ENCODE peak calls at places on chromosomes 16 and 17, in seven cellular contexts. N is right atrium auricular region, P is AG08395, J is GM13977, D is Caki2, A is fibroblast of mammary gland, O is activated T-cell treated with anti-CD3 and anti-CD28 coated beads for 1 hour. M is an unnamed sample.

GRCh38 chr17:45782889-45783592 is 1.1 kb upstream of the CRHR1 start:
- DNase-seq in J (peak; percentile 58), A (no peak), D (no peak), P (no peak), O (no peak), N (no peak), M (no peak)

GRCh38 chr17:69870091-69870530 is 204.9 kb upstream of the KCNJ16 start:
- DNase-seq in N (no peak), A (peak; percentile 82), P (peak; percentile 68), J (peak; percentile 6), D (peak; percentile 93), O (no peak), M (no peak)

GRCh38 chr17:81453712-81454111 is 58.5 kb downstream of the BAHCC1 start:
- DNase-seq in P (no peak), A (no peak), D (no peak), O (no peak), N (no peak), J (no peak), M (no peak)

GRCh38 chr16:66899310-66899944 is 19.1 kb downstream of the PDP2 start:
- DNase-seq in J (no peak), A (peak; percentile 50), N (no peak), D (peak; percentile 72), P (no peak), O (no peak), M (no peak)

GRCh38 chr16:53069772-53070171 is 15.0 kb downstream of the CHD9 start:
- DNase-seq in P (no peak), N (no peak), A (no peak), J (no peak), D (no peak), O (no peak), M (no peak)

GRCh38 chr17:71995570-71995969 is 125.2 kb upstream of the SOX9 start:
- DNase-seq in N (no peak), D (no peak), J (no peak), A (peak; percentile 34), O (no peak), P (peak; percentile 6), M (no peak)

GRCh38 chr16:67664258-67664657 is 2.3 kb downstream of the ENKD1 start:
- DNase-seq in J (no peak), N (no peak), A (no peak), O (no peak), P (no peak), D (no peak), M (no peak)

GRCh38 chr16:48381201-48381600 is 4.0 kb downstream of the SIAH1 start:
- DNase-seq in P (no peak), A (peak; percentile 42), D (no peak), N (no peak), J (no peak), O (no peak), M (no peak)

GRCh38 chr17:48162946-48163506 is 55.5 kb downstream of the SNX11 start:
- DNase-seq in O (no peak), J (peak; percentile 69), N (no peak), D (no peak), P (no peak), A (no peak), M (no peak)

GRCh38 chr16:75039941-75040340 is 41.1 kb downstream of the ZNRF1 start:
- DNase-seq in O (no peak), J (no peak), P (no peak), A (no peak), N (no peak), D (no peak), M (no peak)

GRCh38 chr16:85561248-85562101 is 51.6 kb upstream of the GSE1 start:
- DNase-seq in P (no peak), A (no peak), J (no peak), N (no peak), O (no peak), D (no peak), M (no peak)

GRCh38 chr17:48791128-48792032 is 25.6 kb downstream of the TTLL6 start:
- DNase-seq in D (peak; percentile 77), A (peak; percentile 80), J (peak; percentile 65), P (peak; percentile 87), N (peak; percentile 79), O (no peak), M (peak; percentile 2)

GRCh38 chr16:61887903-61888302 is 148.3 kb downstream of the CDH8 start:
- DNase-seq in D (no peak), O (no peak), N (no peak), A (peak; percentile 2), P (peak; percentile 73), J (no peak), M (no peak)

GRCh38 chr17:82213251-82214011 is 789 bp upstream of the CCDC57 start:
- DNase-seq in A (peak; percentile 92), J (peak; percentile 77), N (no peak), D (peak; percentile 63), O (no peak), P (peak; percentile 87), M (peak; percentile 49)

GRCh38 chr17:38660097-38661026 is 14.4 kb downstream of the EPOP start:
- DNase-seq in P (no peak), N (no peak), O (no peak), J (no peak), A (no peak), D (peak; percentile 28), M (no peak)

GRCh38 chr16:71499775-71500364 is 10.7 kb upstream of the ZNF19 start:
- DNase-seq in D (peak; percentile 29), J (peak; percentile 65), O (peak; percentile 9), A (peak; percentile 67), N (no peak), P (peak; percentile 76), M (peak; percentile 6)

GRCh38 chr16:278863-279366 is 1.5 kb upstream of the ARHGDIG start:
- DNase-seq in D (peak; percentile 30), O (no peak), P (no peak), A (peak; percentile 22), J (peak; percentile 77), N (no peak), M (no peak)

GRCh38 chr16:2791174-2791573 is 3.8 kb upstream of the PRSS33 start:
- DNase-seq in P (no peak), N (no peak), O (no peak), J (no peak), A (no peak), D (no peak), M (no peak)

GRCh38 chr16:79132745-79133144 is 467.8 kb downstream of the MAF start:
- DNase-seq in D (no peak), O (no peak), A (no peak), P (no peak), J (no peak), N (no peak), M (no peak)

GRCh38 chr16:89138843-89139520 is 32.6 kb upstream of the CDH15 start:
- DNase-seq in P (no peak), J (no peak), O (no peak), N (no peak), A (no peak), D (no peak), M (no peak)

GRCh38 chr16:27168790-27169189 is 34.5 kb upstream of the KDM8 start:
- DNase-seq in J (no peak), P (no peak), A (no peak), O (no peak), N (no peak), D (no peak), M (no peak)

GRCh38 chr16:81283044-81283443 is 31.7 kb upstream of the GAN start:
- DNase-seq in J (no peak), O (no peak), N (no peak), P (no peak), A (no peak), D (no peak), M (no peak)

GRCh38 chr16:50123417-50123816 is 29.7 kb upstream of the TENT4B start:
- DNase-seq in O (no peak), P (no peak), N (no peak), D (no peak), A (no peak), J (no peak), M (no peak)

GRCh38 chr17:66967867-66968543 is 3.5 kb downstream of the CACNG4 start:
- DNase-seq in O (no peak), J (no peak), D (no peak), N (no peak), P (no peak), A (no peak), M (no peak)

GRCh38 chr17:40260528-40260927 is 27.2 kb upstream of the CDC6 start:
- DNase-seq in D (no peak), O (no peak), A (peak; percentile 30), P (no peak), J (no peak), N (no peak), M (no peak)

GRCh38 chr17:42241871-42242270 is 34.3 kb downstream of the STAT5B start:
- DNase-seq in N (no peak), P (no peak), A (no peak), J (no peak), O (no peak), D (no peak), M (no peak)

GRCh38 chr17:45149669-45150603 is 1.7 kb downstream of the HEXIM1 start:
- DNase-seq in D (no peak), P (peak; percentile 23), O (no peak), J (no peak), A (peak; percentile 67), N (peak; percentile 86), M (peak; percentile 21)

GRCh38 chr17:10046786-10047609 is 141.9 kb upstream of the RCVRN start:
- DNase-seq in P (no peak), J (no peak), A (no peak), O (no peak), D (no peak), N (no peak), M (no peak)

GRCh38 chr16:7602424-7602935 is 269.8 kb downstream of the RBFOX1 start:
- DNase-seq in A (no peak), P (no peak), D (no peak), J (no peak), N (no peak), O (no peak), M (no peak)

GRCh38 chr17:63405741-63406261 is 40.3 kb downstream of the CYB561 start:
- DNase-seq in O (no peak), J (peak; percentile 48), A (peak; percentile 93), P (peak; percentile 65), N (no peak), D (peak; percentile 63), M (no peak)

GRCh38 chr17:49548051-49548505 is 27.6 kb upstream of the NXPH3 start:
- DNase-seq in A (no peak), P (no peak), O (no peak), N (no peak), D (no peak), J (peak; percentile 13), M (no peak)

GRCh38 chr16:14003119-14003570 is 68.0 kb upstream of the MRTFB start:
- DNase-seq in J (no peak), A (peak; percentile 84), O (no peak), N (peak; percentile 72), D (no peak), P (peak; percentile 75), M (no peak)

GRCh38 chr17:77810536-77810935 is 148.0 kb upstream of the TNRC6C start:
- DNase-seq in A (peak; percentile 94), O (no peak), N (peak; percentile 79), D (no peak), P (peak; percentile 89), J (no peak), M (no peak)

GRCh38 chr17:5370411-5370810 is 49.1 kb downstream of the NUP88 start:
- DNase-seq in A (no peak), N (no peak), P (no peak), D (no peak), O (no peak), J (no peak), M (no peak)

M was measured in effector CD8-positive, alpha-beta T cell.